ENCODE peak calls at places on chromosomes 6 and 20, in six cellular contexts. X, U, H, T, M and Z are unnamed samples.

GRCh38 chr20:22729616-22730236 is 145.4 kb upstream of the FOXA2 start:
- DNase-seq in X (no peak), M (no peak), H (no peak), T (no peak), U (no peak), Z (no peak)

GRCh38 chr6:51472745-51473483 is 614.5 kb downstream of the PKHD1 start:
- DNase-seq in M (no peak), X (no peak), H (no peak), U (peak; percentile 88), T (no peak), Z (no peak)

GRCh38 chr20:58143531-58143930 is 84.9 kb downstream of the ANKRD60 start:
- DNase-seq in M (no peak), T (peak; percentile 24), U (no peak), X (no peak), H (no peak), Z (no peak)

GRCh38 chr6:98239057-98239456 is 595.3 kb upstream of the POU3F2 start:
- DNase-seq in T (no peak), H (no peak), X (no peak), M (no peak), U (no peak), Z (no peak)

GRCh38 chr6:165468836-165469235 is 159.4 kb upstream of the C6orf118 start:
- DNase-seq in U (no peak), X (no peak), H (no peak), M (peak; percentile 13), T (no peak), Z (no peak)

GRCh38 chr6:69378326-69378725 is 418.5 kb downstream of the LMBRD1 start:
- DNase-seq in U (no peak), X (no peak), T (no peak), H (no peak), M (no peak), Z (no peak)

GRCh38 chr6:88374556-88374955 is 208.4 kb upstream of the CNR1 start:
- DNase-seq in U (no peak), X (no peak), T (no peak), H (no peak), M (no peak), Z (no peak)

GRCh38 chr20:37378785-37379598 is 33.1 kb downstream of the SRC start:
- DNase-seq in M (peak; percentile 62), T (no peak), X (no peak), U (peak; percentile 64), H (peak; percentile 61), Z (no peak)

GRCh38 chr6:158621694-158622544 is 22.6 kb downstream of the DYNLT1 start:
- DNase-seq in X (no peak), T (peak; percentile 54), M (no peak), H (no peak), U (no peak), Z (no peak)

GRCh38 chr20:58039569-58040092 is 188.8 kb downstream of the ANKRD60 start:
- DNase-seq in X (peak; percentile 40), U (no peak), T (peak; percentile 72), M (no peak), H (no peak), Z (no peak)

GRCh38 chr6:63245420-63245819 is 34.2 kb downstream of the FKBP1C start:
- DNase-seq in M (no peak), X (no peak), U (no peak), H (no peak), T (no peak), Z (no peak)

GRCh38 chr6:105804436-105804835 is 281.7 kb upstream of the PRDM1 start:
- DNase-seq in U (peak; percentile 42), T (no peak), M (peak; percentile 83), H (no peak), X (no peak), Z (no peak)

GRCh38 chr6:41846666-41847237 is 48.4 kb downstream of the USP49 start:
- DNase-seq in X (no peak), H (peak; percentile 37), T (peak; percentile 91), U (peak; percentile 90), M (peak; percentile 97), Z (peak; percentile 27)

GRCh38 chr20:38143646-38144554 is 21.2 kb downstream of the TGM2 start:
- DNase-seq in U (peak; percentile 90), M (peak; percentile 89), X (no peak), T (peak; percentile 87), H (peak; percentile 78), Z (no peak)

GRCh38 chr6:33288141-33288941 is 698 bp downstream of the WDR46 start:
- DNase-seq in U (no peak), T (no peak), M (no peak), X (no peak), H (no peak), Z (no peak)

GRCh38 chr20:32521780-32522524 is 63.2 kb downstream of the NOL4L start:
- DNase-seq in X (peak; percentile 49), M (peak; percentile 54), U (peak; percentile 92), H (peak; percentile 62), T (peak; percentile 87), Z (peak; percentile 65)

GRCh38 chr20:32523613-32524218 is 61.4 kb downstream of the NOL4L start:
- DNase-seq in T (no peak), H (no peak), X (no peak), M (no peak), U (no peak), Z (no peak)

GRCh38 chr20:32522525-32522774 is 62.7 kb downstream of the NOL4L start:
- DNase-seq in M (no peak), H (no peak), X (no peak), T (no peak), U (no peak), Z (no peak)

GRCh38 chr20:32524871-32525501 is 60.1 kb downstream of the NOL4L start:
- DNase-seq in H (peak; percentile 70), X (peak; percentile 82), M (no peak), T (peak; percentile 90), U (no peak), Z (no peak)

DNA sequence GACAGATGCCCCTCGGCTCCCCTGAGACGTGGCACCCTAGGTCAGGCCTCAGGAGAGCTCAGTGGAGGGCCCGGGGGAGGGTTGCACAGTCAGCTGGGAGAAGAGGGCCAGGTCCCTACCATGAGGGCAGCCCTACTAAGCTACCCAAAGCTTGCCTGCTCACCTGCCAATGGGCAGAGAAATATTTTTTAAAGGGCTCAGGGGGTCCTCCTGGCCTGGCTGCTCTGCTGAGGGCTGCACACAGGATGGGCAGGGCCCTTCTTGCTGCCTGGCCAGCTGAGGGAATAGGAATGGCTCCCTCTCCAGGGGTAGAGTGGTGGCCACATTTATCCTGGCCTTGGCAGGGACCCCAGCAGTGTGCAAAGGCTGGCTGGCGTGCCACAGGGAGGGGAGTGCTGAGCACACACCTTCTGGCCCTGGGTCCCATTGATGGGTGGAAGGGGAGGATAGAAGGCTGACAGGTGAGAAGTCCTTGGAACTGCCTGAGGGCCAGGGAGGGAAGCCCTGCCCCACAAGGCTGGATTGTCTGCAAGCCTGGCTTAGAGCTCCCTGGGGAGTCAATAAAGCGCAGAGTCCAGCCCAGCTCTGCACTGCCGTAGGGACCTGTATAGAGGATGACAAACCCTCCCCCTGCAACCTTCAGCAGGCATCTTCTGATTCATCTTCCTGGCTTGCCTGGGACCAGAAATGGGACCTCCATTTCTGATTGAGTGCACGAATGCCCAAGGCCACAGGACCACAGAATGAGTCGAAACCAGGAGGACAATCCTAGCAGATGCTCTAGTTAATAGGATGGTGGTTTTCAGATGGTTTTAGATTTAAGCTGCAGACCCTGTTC is 62.1 kb downstream of the NOL4L start:
- DNase-seq in X (no peak), M (peak; percentile 28), U (no peak), H (no peak), T (no peak), Z (no peak)
- TF ChIP-seq CTCF in X (no peak), M (no peak), U (no peak), H (no peak), T (no peak), Z (no peak)

DNA sequence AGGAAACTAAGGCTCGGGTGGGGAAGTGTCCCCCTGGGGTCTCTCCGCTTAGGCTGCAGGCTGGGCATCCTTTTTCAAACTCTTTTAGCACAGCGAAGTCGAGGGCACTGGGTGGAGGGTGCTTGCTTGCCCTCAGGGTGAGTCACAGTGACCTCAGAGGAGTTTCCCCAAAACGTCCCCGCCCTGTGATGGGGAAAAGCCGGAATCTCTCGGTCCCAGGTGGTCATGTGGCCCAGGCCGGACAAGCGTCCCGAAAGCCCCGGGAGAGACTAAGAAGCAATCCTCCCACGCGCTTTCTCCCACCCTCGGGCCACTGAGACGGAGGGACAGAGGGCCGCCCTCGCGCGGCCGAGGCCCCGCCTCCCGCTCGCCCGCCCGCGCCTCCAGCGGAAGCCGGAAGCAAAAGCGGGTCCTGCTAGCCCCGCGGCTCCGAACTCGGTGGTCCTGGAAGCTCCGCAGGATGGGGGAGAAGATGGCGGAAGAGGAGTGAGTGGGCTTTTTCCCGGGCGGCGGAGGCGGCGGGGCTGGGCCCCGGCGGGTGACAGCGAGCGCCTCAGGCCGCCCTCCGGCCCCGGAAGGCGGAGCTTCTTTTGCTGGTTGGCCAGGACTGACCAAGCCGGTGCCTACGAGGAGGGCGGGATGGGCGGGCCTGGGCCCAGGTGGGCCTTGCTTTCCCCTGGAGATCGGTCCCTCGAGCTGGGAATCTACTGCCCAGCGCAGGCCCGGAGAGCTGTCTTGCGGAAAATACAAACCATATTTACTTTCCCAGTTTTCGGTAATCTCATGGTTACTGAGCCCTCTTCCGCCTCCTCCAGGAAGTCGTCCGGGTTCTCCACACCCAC is at the start of gene SLC9A8:
- DNase-seq in U (peak; percentile 95), M (peak; percentile 93), X (peak; percentile 89), H (peak; percentile 94), T (peak; percentile 94), Z (peak; percentile 85)
- TF ChIP-seq CTCF in U (peak; percentile 58), M (no peak), X (peak; percentile 66), H (peak; percentile 52), T (no peak), Z (peak; percentile 8)

DNA sequence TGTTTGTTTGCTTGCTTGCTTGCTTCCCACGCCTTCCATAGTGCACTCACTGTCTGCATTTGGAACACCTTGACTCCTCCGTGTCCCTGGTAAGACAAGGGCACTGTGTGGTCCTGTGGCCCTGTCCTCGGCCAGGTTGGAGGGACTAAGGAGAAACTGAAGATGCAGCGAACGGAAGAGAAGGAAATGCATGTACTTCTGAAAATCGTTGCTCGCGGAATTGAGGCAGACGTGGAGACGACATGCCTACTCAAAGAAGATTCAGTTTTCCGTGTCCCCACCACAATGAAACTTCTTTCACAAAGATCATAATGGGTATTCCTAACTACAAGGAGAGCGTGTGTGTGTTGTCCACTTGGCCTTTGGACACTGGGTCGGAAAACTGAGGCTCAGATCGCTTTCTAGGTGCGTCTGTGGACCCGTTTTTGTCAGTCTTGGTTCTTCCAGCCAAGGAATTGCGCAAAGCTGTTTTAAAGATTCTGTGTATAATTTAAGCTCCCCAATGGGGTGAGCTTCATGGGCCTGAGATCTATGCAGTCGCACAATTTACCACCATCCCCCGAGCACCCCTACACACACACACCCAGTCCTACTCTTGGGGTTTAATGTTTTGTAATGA is 120.4 kb upstream of the ZNF184 start:
- DNase-seq in M (no peak), T (no peak), U (no peak), H (no peak), X (no peak), Z (no peak)
- TF ChIP-seq CTCF in M (no peak), T (no peak), U (no peak), H (no peak), X (no peak), Z (no peak)

GRCh38 chr20:44331201-44331600 is 5.6 kb upstream of the R3HDML start:
- DNase-seq in M (no peak), H (no peak), T (no peak), U (no peak), X (no peak), Z (no peak)

GRCh38 chr20:44324343-44324742 is 12.5 kb upstream of the R3HDML start:
- DNase-seq in X (no peak), T (no peak), M (no peak), U (no peak), H (no peak), Z (no peak)

GRCh38 chr20:44328428-44328827 is 8.4 kb upstream of the R3HDML start:
- DNase-seq in H (no peak), T (no peak), U (no peak), X (no peak), M (no peak), Z (no peak)

GRCh38 chr20:44326391-44327159 is 10.3 kb upstream of the R3HDML start:
- DNase-seq in H (no peak), X (no peak), M (no peak), U (no peak), T (no peak), Z (no peak)
- TF ChIP-seq CTCF in H (no peak), X (no peak), M (no peak), U (no peak), T (no peak), Z (no peak)